ENCODE peak calls at places on chromosome 17, in ten cellular contexts. V, G, Z, N, B, L, T, F, E and C are unnamed samples.

GRCh38 chr17:77076046-77076882 is 64.5 kb upstream of the SEC14L1 start:
- DNase-seq in T (no peak), Z (no peak), B (no peak), E (peak; percentile 17), N (no peak), F (no peak), G (no peak), V (no peak), L (no peak), C (no peak)

GRCh38 chr17:14471052-14471451 is 170.2 kb downstream of the HS3ST3B1 start:
- DNase-seq in V (no peak), Z (no peak), N (no peak), E (peak; percentile 91), F (no peak), G (no peak), L (no peak), T (no peak), B (peak; percentile 21), C (no peak)

GRCh38 chr17:65515959-65516948 is 45.2 kb downstream of the AXIN2 start:
- DNase-seq in T (no peak), E (peak; percentile 88), N (no peak), G (no peak), V (no peak), L (peak; percentile 54), B (no peak), F (no peak), Z (no peak), C (no peak)

GRCh38 chr17:69762359-69762758 is 312.7 kb upstream of the KCNJ16 start:
- DNase-seq in N (no peak), G (no peak), E (peak; percentile 64), L (no peak), Z (no peak), F (no peak), V (no peak), B (no peak), T (no peak), C (no peak)

GRCh38 chr17:73196500-73196899 is 3.6 kb downstream of the COG1 start:
- DNase-seq in G (no peak), V (no peak), T (no peak), E (peak; percentile 37), B (no peak), N (no peak), Z (no peak), F (no peak), L (peak; percentile 85), C (no peak)

GRCh38 chr17:57970706-57971105 is 15.5 kb upstream of the CUEDC1 start:
- DNase-seq in V (no peak), F (no peak), L (no peak), E (peak; percentile 81), B (peak; percentile 7), N (no peak), T (no peak), Z (no peak), G (no peak), C (no peak)

GRCh38 chr17:71118039-71118438 is 948.7 kb downstream of the KCNJ2 start:
- DNase-seq in G (no peak), E (no peak), Z (no peak), F (no peak), V (no peak), T (peak; percentile 32), N (no peak), B (peak; percentile 62), L (no peak), C (no peak)

GRCh38 chr17:37461668-37462067 is 28.0 kb upstream of the DUSP14 start:
- DNase-seq in L (no peak), F (no peak), E (peak; percentile 15), T (no peak), G (no peak), V (no peak), Z (no peak), B (no peak), N (no peak), C (no peak)

GRCh38 chr17:67270411-67270810 is 25.4 kb upstream of the HELZ start:
- DNase-seq in N (no peak), T (no peak), L (no peak), Z (no peak), E (no peak), G (no peak), B (no peak), F (no peak), V (no peak), C (no peak)

GRCh38 chr17:67273900-67274299 is 28.9 kb upstream of the HELZ start:
- DNase-seq in Z (no peak), L (no peak), E (no peak), G (no peak), N (no peak), B (no peak), T (no peak), F (no peak), V (no peak), C (no peak)

GRCh38 chr17:67278363-67278762 is 33.4 kb upstream of the HELZ start:
- DNase-seq in F (no peak), T (no peak), B (no peak), E (no peak), G (no peak), N (no peak), V (no peak), L (no peak), Z (no peak), C (no peak)

GRCh38 chr17:67274466-67274865 is 29.5 kb upstream of the HELZ start:
- DNase-seq in B (no peak), F (no peak), T (no peak), G (no peak), L (no peak), E (no peak), Z (no peak), N (no peak), V (no peak), C (no peak)

DNA sequence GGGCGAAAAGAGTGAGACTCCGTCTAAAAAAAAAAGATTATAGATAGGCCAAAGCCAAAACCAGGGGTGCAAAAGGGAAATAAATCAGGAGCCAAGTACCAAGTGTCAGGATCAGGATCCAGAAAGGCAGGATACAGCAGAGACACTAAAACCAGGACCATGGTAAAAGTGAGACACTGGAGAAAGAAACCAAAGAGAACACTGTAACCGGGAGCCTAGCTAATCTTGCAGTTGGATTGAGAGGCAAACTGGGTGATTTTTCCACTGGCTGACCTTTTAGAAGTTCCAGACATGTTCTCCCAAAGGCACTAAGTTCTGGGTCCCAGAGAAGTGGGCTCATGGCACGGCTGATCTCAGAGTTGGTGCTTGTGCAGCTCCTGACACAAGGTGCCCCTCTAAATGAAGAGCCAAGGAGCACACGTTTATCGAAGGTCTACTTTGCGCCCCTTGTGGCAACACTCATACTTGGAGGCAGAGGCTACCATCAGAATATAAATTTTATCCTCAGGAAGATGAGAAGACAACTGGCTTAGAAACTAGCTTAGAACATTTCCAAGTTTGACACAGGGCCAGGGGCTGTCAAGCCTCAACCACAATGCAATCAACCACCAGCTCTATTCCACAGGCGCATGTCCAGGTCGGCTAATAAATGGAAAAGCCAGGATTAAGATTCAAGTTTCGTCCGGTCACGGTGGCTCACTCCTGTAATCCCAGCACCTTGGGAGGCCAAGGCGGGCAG is 27.5 kb upstream of the HELZ start:
- DNase-seq in N (no peak), G (no peak), E (no peak), T (no peak), F (no peak), V (no peak), B (no peak), L (peak; percentile 75), Z (no peak), C (no peak)
- TF ChIP-seq CTCF in N (no peak), G (no peak), E (peak; percentile 34), T (no peak), F (peak; percentile 55), V (no peak), B (peak; percentile 48), L (peak; percentile 71), Z (peak; percentile 5), C (no peak)

GRCh38 chr17:50507871-50508572 is at the start of gene MYCBPAP:
- DNase-seq in G (peak; percentile 31), E (peak; percentile 73), V (peak; percentile 86), F (no peak), L (peak; percentile 90), N (peak; percentile 68), B (no peak), T (peak; percentile 98), Z (peak; percentile 66), C (peak; percentile 86)
- TF ChIP-seq CTCF in G (no peak), E (peak; percentile 9), V (peak; percentile 29), F (no peak), L (peak; percentile 24), N (peak; percentile 15), B (no peak), T (no peak), Z (no peak), C (no peak)

GRCh38 chr17:80708497-80708896 is 163.9 kb downstream of the RPTOR start:
- DNase-seq in E (no peak), N (no peak), Z (no peak), G (no peak), B (no peak), F (no peak), L (no peak), T (no peak), V (no peak), C (no peak)

GRCh38 chr17:80712610-80713009 is 168.0 kb downstream of the RPTOR start:
- DNase-seq in B (no peak), Z (no peak), G (no peak), N (no peak), T (no peak), V (no peak), F (no peak), L (no peak), E (no peak), C (no peak)

GRCh38 chr17:80710716-80711115 is 166.1 kb downstream of the RPTOR start:
- DNase-seq in E (no peak), B (no peak), L (no peak), N (no peak), F (no peak), G (no peak), V (no peak), T (no peak), Z (no peak), C (no peak)

GRCh38 chr17:80709090-80709695 is 164.6 kb downstream of the RPTOR start:
- DNase-seq in L (no peak), V (no peak), B (no peak), Z (no peak), E (no peak), N (no peak), F (no peak), G (no peak), T (no peak), C (no peak)

GRCh38 chr17:80712089-80712488 is 167.5 kb downstream of the RPTOR start:
- DNase-seq in E (no peak), N (no peak), F (no peak), G (no peak), B (no peak), V (no peak), T (no peak), L (no peak), Z (no peak), C (no peak)
- TF ChIP-seq CTCF in E (no peak), N (no peak), F (no peak), G (no peak), B (no peak), V (no peak), T (no peak), L (no peak), Z (no peak), C (no peak)

DNA sequence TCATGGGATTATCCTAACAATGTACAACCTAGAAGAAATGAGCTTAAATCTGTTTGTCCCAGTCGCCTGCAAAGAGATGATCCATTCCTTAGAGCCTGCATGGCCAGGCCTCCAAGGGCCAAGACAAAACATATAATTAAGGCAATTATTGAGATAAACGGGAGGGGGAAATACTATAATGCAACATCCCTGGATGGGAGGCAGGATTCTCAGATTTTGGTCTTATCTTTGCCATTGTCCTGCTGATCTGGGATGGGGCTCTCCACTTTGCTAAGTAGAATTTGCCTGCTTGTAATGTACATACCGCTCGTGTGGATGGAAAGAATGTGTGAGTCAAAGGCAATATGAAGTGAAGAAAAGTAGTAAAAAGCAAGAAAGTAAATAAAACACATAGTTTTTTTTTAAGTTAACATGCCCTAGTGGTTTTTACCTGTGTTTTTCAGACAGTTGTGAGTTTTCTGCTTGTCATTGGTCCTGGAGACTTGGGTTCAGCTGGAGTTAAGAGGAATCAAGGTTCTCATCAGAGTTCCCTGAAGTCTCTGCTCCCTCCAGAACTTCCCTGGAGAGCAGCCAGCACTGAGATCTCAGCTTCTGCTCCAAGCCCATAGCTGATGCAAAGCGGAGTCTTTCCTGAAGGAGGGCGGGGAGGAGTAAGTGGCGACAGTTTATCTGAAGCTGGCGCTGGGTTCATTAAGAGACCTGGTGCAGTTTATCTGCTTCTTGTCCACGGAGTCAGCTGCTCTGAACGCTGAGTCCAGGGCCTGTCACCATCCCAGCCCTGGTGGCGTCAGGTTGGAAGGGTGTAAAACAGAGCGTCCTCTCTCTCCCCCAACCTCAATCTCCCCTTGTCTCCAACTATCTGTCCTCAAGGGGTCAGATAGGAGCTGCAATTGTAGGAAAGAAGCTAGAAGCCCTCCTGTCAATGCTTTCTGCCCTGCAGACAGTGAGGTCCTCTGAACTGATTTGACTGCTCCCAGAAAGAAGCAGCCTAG is 30.1 kb downstream of the HOXB1 start:
- DNase-seq in N (no peak), F (no peak), L (peak; percentile 61), T (no peak), V (no peak), B (no peak), Z (no peak), E (no peak), G (no peak), C (no peak)
- TF ChIP-seq CTCF in N (no peak), F (no peak), L (peak; percentile 58), T (no peak), V (no peak), B (no peak), Z (no peak), E (peak; percentile 20), G (no peak), C (no peak)